ENCODE peak calls at places on chromosomes 2 and 18, in eight cellular contexts. One of them, this sample, is unnamed.
A peak's percentile ranks its signal among the peaks of the same experiment; 100 is the strongest.

GRCh38 chr2:185475868-185476267 is 262.7 kb upstream of the FSIP2 start:
- DNase-seq in sciatic nerve: no peak
- DNase-seq in stimulated activated CD8-positive, alpha-beta memory T cell treated with anti-CD3 and anti-CD28 coated beads, Interleukin-4, amount 100 ng/mL, for 1 hour: no peak
- DNase-seq in T-cell: no peak
- DNase-seq in SW480: no peak
- DNase-seq in NCI-H1105 treated with DMSO at 0.1 percent for 48 hours: peak; percentile 91
- DNase-seq in neural crest cell: no peak
- DNase-seq in small intestine: no peak
- DNase-seq in this sample: no peak

GRCh38 chr2:95314964-95315611 is 17.9 kb downstream of the KCNIP3 start:
- DNase-seq in sciatic nerve: no peak
- DNase-seq in stimulated activated CD8-positive, alpha-beta memory T cell treated with anti-CD3 and anti-CD28 coated beads, Interleukin-4, amount 100 ng/mL, for 1 hour: no peak
- DNase-seq in T-cell: no peak
- DNase-seq in SW480: peak; percentile 62
- DNase-seq in NCI-H1105 treated with DMSO at 0.1 percent for 48 hours: no peak
- DNase-seq in neural crest cell: peak; percentile 33
- DNase-seq in small intestine: peak; percentile 45
- DNase-seq in this sample: no peak

GRCh38 chr2:241110089-241110606 is 8.1 kb upstream of the MTERF4 start:
- DNase-seq in sciatic nerve: no peak
- DNase-seq in stimulated activated CD8-positive, alpha-beta memory T cell treated with anti-CD3 and anti-CD28 coated beads, Interleukin-4, amount 100 ng/mL, for 1 hour: no peak
- DNase-seq in T-cell: no peak
- DNase-seq in SW480: no peak
- DNase-seq in NCI-H1105 treated with DMSO at 0.1 percent for 48 hours: no peak
- DNase-seq in neural crest cell: no peak
- DNase-seq in small intestine: no peak
- DNase-seq in this sample: no peak

GRCh38 chr2:133841905-133842304 is 273.6 kb upstream of the NCKAP5 start:
- DNase-seq in sciatic nerve: no peak
- DNase-seq in stimulated activated CD8-positive, alpha-beta memory T cell treated with anti-CD3 and anti-CD28 coated beads, Interleukin-4, amount 100 ng/mL, for 1 hour: no peak
- DNase-seq in T-cell: no peak
- DNase-seq in SW480: no peak
- DNase-seq in NCI-H1105 treated with DMSO at 0.1 percent for 48 hours: no peak
- DNase-seq in neural crest cell: no peak
- DNase-seq in small intestine: no peak
- DNase-seq in this sample: peak; percentile 59

GRCh38 chr2:63059434-63060078 is 8.9 kb downstream of the OTX1 start:
- DNase-seq in sciatic nerve: no peak
- DNase-seq in stimulated activated CD8-positive, alpha-beta memory T cell treated with anti-CD3 and anti-CD28 coated beads, Interleukin-4, amount 100 ng/mL, for 1 hour: no peak
- DNase-seq in T-cell: no peak
- DNase-seq in SW480: no peak
- DNase-seq in NCI-H1105 treated with DMSO at 0.1 percent for 48 hours: no peak
- DNase-seq in neural crest cell: peak; percentile 15
- DNase-seq in small intestine: no peak
- DNase-seq in this sample: no peak

GRCh38 chr18:4254840-4255239 is 200.3 kb downstream of the DLGAP1 start:
- DNase-seq in sciatic nerve: no peak
- DNase-seq in stimulated activated CD8-positive, alpha-beta memory T cell treated with anti-CD3 and anti-CD28 coated beads, Interleukin-4, amount 100 ng/mL, for 1 hour: no peak
- DNase-seq in T-cell: no peak
- DNase-seq in SW480: no peak
- DNase-seq in NCI-H1105 treated with DMSO at 0.1 percent for 48 hours: no peak
- DNase-seq in neural crest cell: no peak
- DNase-seq in small intestine: no peak
- DNase-seq in this sample: no peak

GRCh38 chr2:100814043-100814442 is 5.9 kb upstream of the NPAS2 start:
- DNase-seq in sciatic nerve: no peak
- DNase-seq in stimulated activated CD8-positive, alpha-beta memory T cell treated with anti-CD3 and anti-CD28 coated beads, Interleukin-4, amount 100 ng/mL, for 1 hour: no peak
- DNase-seq in T-cell: no peak
- DNase-seq in SW480: no peak
- DNase-seq in NCI-H1105 treated with DMSO at 0.1 percent for 48 hours: no peak
- DNase-seq in neural crest cell: no peak
- DNase-seq in small intestine: no peak
- DNase-seq in this sample: no peak

GRCh38 chr2:733001-733400 is 55.8 kb upstream of the TMEM18 start:
- DNase-seq in sciatic nerve: no peak
- DNase-seq in stimulated activated CD8-positive, alpha-beta memory T cell treated with anti-CD3 and anti-CD28 coated beads, Interleukin-4, amount 100 ng/mL, for 1 hour: no peak
- DNase-seq in T-cell: no peak
- DNase-seq in SW480: no peak
- DNase-seq in NCI-H1105 treated with DMSO at 0.1 percent for 48 hours: no peak
- DNase-seq in neural crest cell: no peak
- DNase-seq in small intestine: no peak
- DNase-seq in this sample: no peak

GRCh38 chr2:113894156-113894743 is 4.4 kb downstream of the ACTR3 start:
- DNase-seq in sciatic nerve: no peak
- DNase-seq in stimulated activated CD8-positive, alpha-beta memory T cell treated with anti-CD3 and anti-CD28 coated beads, Interleukin-4, amount 100 ng/mL, for 1 hour: no peak
- DNase-seq in T-cell: no peak
- DNase-seq in SW480: peak; percentile 34
- DNase-seq in NCI-H1105 treated with DMSO at 0.1 percent for 48 hours: no peak
- DNase-seq in neural crest cell: no peak
- DNase-seq in small intestine: no peak
- DNase-seq in this sample: peak; percentile 59

GRCh38 chr2:172693037-172693436 is 42.6 kb upstream of the RAPGEF4 start:
- DNase-seq in sciatic nerve: no peak
- DNase-seq in stimulated activated CD8-positive, alpha-beta memory T cell treated with anti-CD3 and anti-CD28 coated beads, Interleukin-4, amount 100 ng/mL, for 1 hour: no peak
- DNase-seq in T-cell: no peak
- DNase-seq in SW480: peak; percentile 90
- DNase-seq in NCI-H1105 treated with DMSO at 0.1 percent for 48 hours: no peak
- DNase-seq in neural crest cell: no peak
- DNase-seq in small intestine: peak; percentile 96
- DNase-seq in this sample: peak; percentile 94

GRCh38 chr2:221205103-221205502 is 367.0 kb downstream of the EPHA4 start:
- DNase-seq in sciatic nerve: no peak
- DNase-seq in stimulated activated CD8-positive, alpha-beta memory T cell treated with anti-CD3 and anti-CD28 coated beads, Interleukin-4, amount 100 ng/mL, for 1 hour: no peak
- DNase-seq in T-cell: no peak
- DNase-seq in SW480: no peak
- DNase-seq in NCI-H1105 treated with DMSO at 0.1 percent for 48 hours: peak; percentile 14
- DNase-seq in neural crest cell: no peak
- DNase-seq in small intestine: peak; percentile 29
- DNase-seq in this sample: no peak

GRCh38 chr2:96148410-96149217 is 3.4 kb upstream of the DUSP2 start:
- DNase-seq in sciatic nerve: peak; percentile 81
- DNase-seq in stimulated activated CD8-positive, alpha-beta memory T cell treated with anti-CD3 and anti-CD28 coated beads, Interleukin-4, amount 100 ng/mL, for 1 hour: peak; percentile 94
- DNase-seq in T-cell: peak; percentile 98
- DNase-seq in SW480: peak; percentile 91
- DNase-seq in NCI-H1105 treated with DMSO at 0.1 percent for 48 hours: peak; percentile 92
- DNase-seq in neural crest cell: no peak
- DNase-seq in small intestine: peak; percentile 77
- DNase-seq in this sample: no peak

GRCh38 chr2:132978840-132979239 is 308.8 kb upstream of the LYPD1 start:
- DNase-seq in sciatic nerve: no peak
- DNase-seq in stimulated activated CD8-positive, alpha-beta memory T cell treated with anti-CD3 and anti-CD28 coated beads, Interleukin-4, amount 100 ng/mL, for 1 hour: no peak
- DNase-seq in T-cell: no peak
- DNase-seq in SW480: no peak
- DNase-seq in NCI-H1105 treated with DMSO at 0.1 percent for 48 hours: no peak
- DNase-seq in neural crest cell: no peak
- DNase-seq in small intestine: no peak
- DNase-seq in this sample: no peak

GRCh38 chr2:227855440-227855839 is 16.0 kb upstream of the DAW1 start:
- DNase-seq in sciatic nerve: no peak
- DNase-seq in stimulated activated CD8-positive, alpha-beta memory T cell treated with anti-CD3 and anti-CD28 coated beads, Interleukin-4, amount 100 ng/mL, for 1 hour: no peak
- DNase-seq in T-cell: no peak
- DNase-seq in SW480: no peak
- DNase-seq in NCI-H1105 treated with DMSO at 0.1 percent for 48 hours: no peak
- DNase-seq in neural crest cell: no peak
- DNase-seq in small intestine: no peak
- DNase-seq in this sample: no peak

GRCh38 chr2:191302459-191303155 is 57.4 kb downstream of the MYO1B start:
- DNase-seq in sciatic nerve: no peak
- DNase-seq in stimulated activated CD8-positive, alpha-beta memory T cell treated with anti-CD3 and anti-CD28 coated beads, Interleukin-4, amount 100 ng/mL, for 1 hour: no peak
- DNase-seq in T-cell: no peak
- DNase-seq in SW480: peak; percentile 13
- DNase-seq in NCI-H1105 treated with DMSO at 0.1 percent for 48 hours: no peak
- DNase-seq in neural crest cell: no peak
- DNase-seq in small intestine: no peak
- DNase-seq in this sample: no peak

GRCh38 chr2:236553522-236553921 is 16.1 kb upstream of the ACKR3 start:
- DNase-seq in sciatic nerve: no peak
- DNase-seq in stimulated activated CD8-positive, alpha-beta memory T cell treated with anti-CD3 and anti-CD28 coated beads, Interleukin-4, amount 100 ng/mL, for 1 hour: no peak
- DNase-seq in T-cell: no peak
- DNase-seq in SW480: no peak
- DNase-seq in NCI-H1105 treated with DMSO at 0.1 percent for 48 hours: no peak
- DNase-seq in neural crest cell: no peak
- DNase-seq in small intestine: no peak
- DNase-seq in this sample: no peak

GRCh38 chr18:22703883-22704626 is 229.1 kb upstream of the RBBP8 start:
- DNase-seq in sciatic nerve: no peak
- DNase-seq in stimulated activated CD8-positive, alpha-beta memory T cell treated with anti-CD3 and anti-CD28 coated beads, Interleukin-4, amount 100 ng/mL, for 1 hour: no peak
- DNase-seq in T-cell: no peak
- DNase-seq in SW480: peak; percentile 53
- DNase-seq in NCI-H1105 treated with DMSO at 0.1 percent for 48 hours: peak; percentile 66
- DNase-seq in neural crest cell: peak; percentile 4
- DNase-seq in small intestine: peak; percentile 81
- DNase-seq in this sample: no peak

GRCh38 chr2:43109261-43109743 is 117.1 kb downstream of the ZFP36L2 start:
- DNase-seq in sciatic nerve: no peak
- DNase-seq in stimulated activated CD8-positive, alpha-beta memory T cell treated with anti-CD3 and anti-CD28 coated beads, Interleukin-4, amount 100 ng/mL, for 1 hour: no peak
- DNase-seq in T-cell: no peak
- DNase-seq in SW480: no peak
- DNase-seq in NCI-H1105 treated with DMSO at 0.1 percent for 48 hours: no peak
- DNase-seq in neural crest cell: no peak
- DNase-seq in small intestine: no peak
- DNase-seq in this sample: no peak